ENCODE peak calls at places on chromosomes 12 and 14, in seven cellular contexts. Q is HepG2, M is HCT116, F is H1, U is A549, D is GM12878, L is K562. C is an unnamed sample.
A peak's percentile ranks its signal among the peaks of the same experiment; 100 is the strongest.

GRCh38 chr12:88444481-88444880 is 135.8 kb downstream of the KITLG start:
- DNase-seq in U (no peak), M (no peak), L (no peak), Q (no peak), D (no peak), F (no peak), C (no peak)

GRCh38 chr12:24560867-24561266 is 388.0 kb downstream of the BCAT1 start:
- DNase-seq in U (no peak), L (no peak), D (no peak), M (no peak), Q (no peak), F (no peak), C (no peak)

GRCh38 chr14:90491868-90492560 is 95.2 kb downstream of the CALM1 start:
- DNase-seq in F (no peak), L (no peak), U (no peak), M (no peak), D (no peak), Q (no peak), C (no peak)

GRCh38 chr14:91281346-91281745 is 36.8 kb upstream of the GPR68 start:
- DNase-seq in F (no peak), Q (no peak), D (no peak), L (no peak), M (no peak), U (no peak), C (no peak)

GRCh38 chr14:79278798-79279644 is 932.3 kb downstream of the DIO2 start:
- DNase-seq in L (no peak), D (no peak), U (peak; percentile 73), M (no peak), F (peak; percentile 88), Q (peak; percentile 27), C (no peak)

GRCh38 chr12:64946132-64946829 is 121.8 kb downstream of the TBC1D30 start:
- DNase-seq in M (no peak), D (no peak), Q (no peak), F (no peak), L (no peak), U (no peak), C (no peak)

GRCh38 chr14:75989134-75989533 is 3.6 kb downstream of the IFT43 start:
- DNase-seq in F (no peak), U (peak; percentile 28), Q (peak; percentile 84), D (no peak), M (no peak), L (no peak), C (no peak)

GRCh38 chr14:65054471-65055085 is 47.7 kb downstream of the MAX start:
- DNase-seq in U (no peak), Q (no peak), M (no peak), L (no peak), F (no peak), D (no peak), C (peak; percentile 100)

GRCh38 chr12:121232977-121233627 is 23.2 kb downstream of the P2RX4 start:
- DNase-seq in L (no peak), Q (no peak), D (no peak), U (no peak), M (no peak), F (peak; percentile 56), C (no peak)

GRCh38 chr12:121780429-121780828 is 13.1 kb downstream of the RHOF start:
- DNase-seq in Q (no peak), F (no peak), U (no peak), M (no peak), L (no peak), D (no peak), C (no peak)

GRCh38 chr12:100767371-100767770 is 27.2 kb upstream of the ANO4 start:
- DNase-seq in U (no peak), L (no peak), M (no peak), D (no peak), Q (no peak), F (no peak), C (no peak)

GRCh38 chr12:10623131-10623530 is 9.7 kb upstream of the MAGOHB start:
- DNase-seq in L (no peak), M (no peak), Q (no peak), D (no peak), F (no peak), U (no peak), C (no peak)

GRCh38 chr12:10620078-10620779 is 6.8 kb upstream of the MAGOHB start:
- DNase-seq in F (no peak), D (no peak), U (no peak), L (no peak), M (no peak), Q (no peak), C (no peak)

GRCh38 chr12:10621278-10621677 is 7.9 kb upstream of the MAGOHB start:
- DNase-seq in L (no peak), Q (no peak), F (no peak), D (no peak), M (no peak), U (no peak), C (no peak)

DNA sequence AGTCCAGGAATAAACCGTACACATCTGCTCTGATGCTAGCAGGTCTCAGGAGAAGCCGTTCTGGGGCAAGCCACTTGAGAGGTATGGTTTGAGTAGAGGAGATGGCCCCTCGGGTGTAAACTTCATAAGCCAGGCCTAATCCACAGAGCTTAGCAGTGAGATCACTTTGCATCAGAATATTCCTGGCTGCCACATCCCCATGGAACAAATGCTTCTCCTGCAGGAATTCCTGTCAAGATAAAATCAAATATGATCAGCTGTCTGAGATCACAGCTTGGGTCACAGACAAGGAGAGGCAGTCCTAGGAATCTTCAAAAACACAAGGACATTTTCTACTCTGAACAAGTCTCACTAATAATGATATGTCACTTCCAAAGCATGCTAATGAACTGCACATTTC is 11.2 kb upstream of the MAGOHB start:
- DNase-seq in L (no peak), U (no peak), M (no peak), D (no peak), Q (no peak), F (no peak), C (no peak)
- TF ChIP-seq MAX in L (no peak), U (no peak), M (no peak), D (no peak), Q (no peak), F (no peak), C (no peak)

GRCh38 chr12:91178139-91178561 is 4.5 kb downstream of the DCN start:
- DNase-seq in M (no peak), L (no peak), U (peak; percentile 3), Q (peak; percentile 6), D (no peak), F (no peak), C (peak; percentile 6)

GRCh38 chr12:91180162-91180561 is 2.5 kb downstream of the DCN start:
- DNase-seq in M (no peak), U (no peak), Q (no peak), L (no peak), F (no peak), D (no peak), C (no peak)

GRCh38 chr12:91178801-91179200 is 3.8 kb downstream of the DCN start:
- DNase-seq in M (no peak), F (no peak), U (no peak), L (no peak), D (no peak), Q (no peak), C (no peak)

GRCh38 chr12:91180577-91180976 is 2.0 kb downstream of the DCN start:
- DNase-seq in M (no peak), Q (no peak), F (no peak), U (no peak), D (no peak), L (no peak), C (no peak)

GRCh38 chr12:91179315-91179714 is 3.3 kb downstream of the DCN start:
- DNase-seq in U (no peak), M (no peak), F (no peak), D (no peak), L (no peak), Q (no peak), C (no peak)
- TF ChIP-seq POLR2A in U (no peak), M (no peak), F (no peak), D (no peak), L (no peak), Q (no peak), C (no peak)

GRCh38 chr12:14729586-14729985 is 33.2 kb upstream of the GUCY2C start:
- DNase-seq in F (no peak), U (no peak), D (no peak), M (no peak), L (no peak), Q (no peak), C (no peak)

GRCh38 chr12:14723763-14724162 is 27.4 kb upstream of the GUCY2C start:
- DNase-seq in D (peak; percentile 37), Q (peak; percentile 54), U (peak; percentile 67), M (peak; percentile 28), L (peak; percentile 11), F (no peak), C (peak; percentile 66)
- TF ChIP-seq CTCF in D (peak; percentile 72), Q (peak; percentile 92), U (peak; percentile 49), M (no peak), L (peak; percentile 53), F (peak; percentile 35), C (peak; percentile 74)

GRCh38 chr12:57166971-57167371 is 19.6 kb upstream of the LRP1-AS start:
- DNase-seq in U (peak; percentile 78), F (no peak), D (no peak), M (no peak), L (peak; percentile 45), Q (no peak), C (no peak)
- TF ChIP-seq MAX in U (peak; percentile 57), F (no peak), D (no peak), M (no peak), L (no peak), Q (no peak), C (no peak)

GRCh38 chr12:6375269-6376078 is at the start of gene SCNN1A:
- DNase-seq in M (no peak), D (no peak), Q (no peak), F (peak; percentile 82), U (no peak), L (no peak), C (no peak)
- TF ChIP-seq POLR2A in M (no peak), D (no peak), Q (no peak), F (no peak), U (no peak), L (no peak), C (no peak)

GRCh38 chr12:114623737-114624136 is 60.2 kb downstream of the TBX3 start:
- DNase-seq in F (no peak), L (peak; percentile 19), M (no peak), U (no peak), Q (no peak), D (no peak), C (no peak)

GRCh38 chr12:114631242-114631641 is 52.7 kb downstream of the TBX3 start:
- DNase-seq in Q (no peak), M (no peak), D (no peak), F (no peak), L (no peak), U (no peak), C (no peak)

GRCh38 chr12:114627393-114627792 is 56.6 kb downstream of the TBX3 start:
- DNase-seq in L (no peak), M (no peak), D (no peak), Q (no peak), F (no peak), U (no peak), C (no peak)

GRCh38 chr12:114625294-114625851 is 58.6 kb downstream of the TBX3 start:
- DNase-seq in M (peak; percentile 52), F (peak; percentile 88), Q (peak; percentile 74), D (no peak), L (peak; percentile 68), U (peak; percentile 90), C (peak; percentile 66)

GRCh38 chr12:114628199-114628598 is 55.8 kb downstream of the TBX3 start:
- DNase-seq in D (no peak), Q (peak; percentile 62), M (no peak), F (no peak), L (no peak), U (peak; percentile 55), C (no peak)
- TF ChIP-seq CTCF in D (no peak), Q (no peak), M (no peak), F (no peak), L (no peak), U (no peak), C (no peak)

C was measured in NB4.